ENCODE peak calls at places on chromosome 17, in ten cellular contexts. L is esophagus muscularis mucosa, A is PC-9, P is AG10803, K is Peyer's patch, G is heart right ventricle, O is AG09319, M is MM.1S, F is fibroblast of lung, H is BE2C. I is an unnamed sample.

GRCh38 chr17:13030459-13031305 is 12.9 kb upstream of the ELAC2 start:
- DNase-seq in K (no peak), L (no peak), O (no peak), P (peak), M (peak), H (peak), G (peak), F (peak), A (no peak), I (no peak)

GRCh38 chr17:76772842-76773521 is 35.1 kb downstream of the MFSD11 start:
- DNase-seq in P (peak), G (no peak), L (no peak), O (peak), K (no peak), H (peak), F (peak), A (peak), M (no peak), I (no peak)

GRCh38 chr17:64632193-64632592 is 29.9 kb downstream of the SMURF2 start:
- DNase-seq in M (no peak), P (no peak), F (no peak), H (no peak), K (no peak), O (no peak), L (no peak), A (no peak), G (no peak), I (no peak)

GRCh38 chr17:72308744-72309395 is 188.1 kb downstream of the SOX9 start:
- DNase-seq in F (peak), G (no peak), M (no peak), H (no peak), K (no peak), P (no peak), L (no peak), A (no peak), O (no peak), I (no peak)

GRCh38 chr17:8698142-8699050 is 46.2 kb downstream of the CCDC42 start:
- DNase-seq in F (peak), P (peak), K (no peak), L (no peak), M (no peak), A (no peak), G (peak), H (peak), O (no peak), I (no peak)

GRCh38 chr17:5115673-5116651 is at the start of gene USP6:
- DNase-seq in G (peak), F (no peak), L (no peak), H (no peak), M (no peak), A (no peak), O (no peak), K (no peak), P (no peak), I (no peak)

GRCh38 chr17:74216505-74216904 is 3.1 kb downstream of the TTYH2 start:
- DNase-seq in H (no peak), G (no peak), F (no peak), K (no peak), A (no peak), L (no peak), P (no peak), M (no peak), O (no peak), I (no peak)

GRCh38 chr17:4920351-4921048 is 11.6 kb upstream of the GP1BA start:
- DNase-seq in O (no peak), F (peak), K (no peak), A (no peak), M (no peak), H (no peak), P (peak), L (no peak), G (no peak), I (no peak)

GRCh38 chr17:65707780-65708179 is 146.3 kb upstream of the AXIN2 start:
- DNase-seq in L (no peak), H (no peak), M (no peak), A (no peak), O (no peak), K (no peak), F (no peak), G (no peak), P (no peak), I (no peak)

GRCh38 chr17:2040942-2041560 is 771 bp upstream of the OVCA2 start:
- DNase-seq in F (no peak), K (no peak), G (no peak), M (no peak), O (no peak), P (no peak), H (no peak), L (no peak), A (no peak), I (no peak)

GRCh38 chr17:77737442-77738265 is 220.8 kb upstream of the TNRC6C start:
- DNase-seq in K (no peak), P (no peak), A (no peak), H (no peak), O (no peak), G (peak), M (no peak), F (no peak), L (peak), I (peak)

GRCh38 chr17:68221786-68222185 is 26.1 kb upstream of the AMZ2 start:
- DNase-seq in O (no peak), F (no peak), G (no peak), H (no peak), K (no peak), L (no peak), A (peak), P (no peak), M (no peak), I (no peak)

GRCh38 chr17:72385482-72385881 is 264.7 kb downstream of the SOX9 start:
- DNase-seq in G (no peak), K (no peak), H (no peak), O (no peak), A (no peak), P (no peak), L (no peak), M (no peak), F (no peak), I (no peak)

GRCh38 chr17:17681744-17682292 is 560 bp downstream of the RAI1 start:
- DNase-seq in P (no peak), K (peak), A (no peak), M (peak), F (no peak), H (peak), G (peak), L (no peak), O (no peak), I (no peak)

GRCh38 chr17:45353047-45353446 is 36.2 kb upstream of the MAP3K14 start:
- DNase-seq in L (no peak), M (no peak), O (no peak), G (no peak), F (no peak), P (no peak), A (no peak), H (no peak), K (no peak), I (no peak)

GRCh38 chr17:16477255-16477654 is 14.7 kb downstream of the LRRC75A start:
- DNase-seq in G (peak), L (no peak), M (no peak), A (no peak), H (no peak), K (no peak), P (peak), O (peak), F (peak), I (no peak)

GRCh38 chr17:40813804-40814203 is 8.6 kb downstream of the KRT10 start:
- DNase-seq in K (no peak), F (no peak), L (no peak), M (no peak), A (no peak), G (no peak), H (no peak), O (no peak), P (no peak), I (no peak)

GRCh38 chr17:34366051-34366450 is 3.0 kb upstream of the CCL1 start:
- DNase-seq in G (no peak), L (peak), O (no peak), M (peak), H (no peak), K (no peak), P (no peak), F (no peak), A (no peak), I (no peak)

GRCh38 chr17:35449371-35449931 is 885 bp upstream of the SLFN13 start:
- DNase-seq in L (no peak), O (no peak), K (peak), A (no peak), H (no peak), G (peak), F (peak), M (peak), P (no peak), I (no peak)

GRCh38 chr17:83162035-83162745 is 82.8 kb downstream of the METRNL start:
- DNase-seq in L (no peak), K (no peak), A (no peak), P (no peak), O (no peak), H (no peak), M (no peak), F (no peak), G (no peak), I (peak)

GRCh38 chr17:75561927-75562603 is 25.5 kb upstream of the MYO15B start:
- DNase-seq in A (no peak), F (no peak), L (no peak), M (no peak), G (no peak), K (no peak), H (no peak), O (peak), P (peak), I (no peak)

GRCh38 chr17:57989011-57989345 is 924 bp upstream of the VEZF1 start:
- DNase-seq in A (no peak), G (peak), M (peak), L (no peak), F (peak), K (no peak), P (no peak), H (peak), O (no peak), I (no peak)

GRCh38 chr17:42072323-42073187 is 22.2 kb upstream of the C17orf113 start:
- DNase-seq in K (peak), O (no peak), A (no peak), M (no peak), P (no peak), H (peak), G (no peak), F (no peak), L (no peak), I (no peak)

GRCh38 chr17:40070644-40070894 is 7.8 kb downstream of the THRA start:
- DNase-seq in A (no peak), K (no peak), L (no peak), P (no peak), H (no peak), F (no peak), M (no peak), G (peak), O (no peak), I (no peak)

GRCh38 chr17:6020376-6021010 is 49.7 kb upstream of the WSCD1 start:
- DNase-seq in K (no peak), M (no peak), A (no peak), L (no peak), P (no peak), O (no peak), H (no peak), F (no peak), G (no peak), I (no peak)

GRCh38 chr17:67606896-67607604 is 110.7 kb upstream of the NOL11 start:
- DNase-seq in H (peak), L (no peak), K (no peak), P (no peak), F (no peak), M (no peak), O (no peak), A (no peak), G (peak), I (no peak)

GRCh38 chr17:63446981-63447687 is 1.0 kb upstream of the CYB561 start:
- DNase-seq in P (no peak), L (no peak), O (no peak), K (peak), M (no peak), H (peak), G (peak), F (no peak), A (peak), I (no peak)

GRCh38 chr17:44921122-44921882 is 6.0 kb upstream of the GFAP start:
- DNase-seq in M (no peak), P (no peak), A (no peak), K (no peak), F (no peak), H (peak), G (no peak), L (no peak), O (no peak), I (no peak)

GRCh38 chr17:40499551-40500189 is 1.8 kb downstream of the TNS4 start:
- DNase-seq in M (no peak), K (peak), L (peak), G (peak), F (peak), H (peak), P (peak), A (peak), O (no peak), I (no peak)

GRCh38 chr17:74437702-74438101 is 5.8 kb downstream of the GPRC5C start:
- DNase-seq in O (no peak), P (no peak), K (no peak), M (no peak), G (no peak), A (no peak), F (no peak), H (no peak), L (no peak), I (no peak)

DNA sequence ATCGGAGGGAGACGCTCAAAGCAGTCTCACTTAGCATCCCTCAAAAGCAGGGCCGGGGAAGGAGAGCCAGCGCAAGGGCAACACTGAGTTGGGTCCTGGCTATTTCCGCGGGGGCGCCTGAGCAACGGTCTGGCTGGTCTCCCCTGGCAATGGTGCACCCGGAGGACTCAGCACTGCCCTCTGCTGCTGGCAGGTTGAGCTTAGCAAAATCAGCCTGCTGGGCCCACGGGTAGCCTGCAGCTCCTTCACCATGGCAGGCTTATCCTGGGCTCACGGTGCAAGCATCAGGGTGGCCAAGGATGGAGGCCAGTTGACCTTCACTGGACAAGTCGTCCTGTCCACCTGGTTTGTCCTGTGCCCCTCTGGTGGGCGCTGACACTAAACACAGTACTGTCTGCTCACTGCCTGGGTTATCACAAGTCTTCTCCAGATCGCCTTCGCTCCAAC is 14.4 kb upstream of the ALDH3A1 start:
- DNase-seq in F (peak), G (no peak), O (peak), M (peak), L (no peak), K (peak), A (no peak), P (peak), H (peak), I (peak)
- TF ChIP-seq CTCF in F (peak), G (peak), O (peak), M (peak), L (peak), K (peak), A (peak), P (peak), H (peak), I (peak)

DNA sequence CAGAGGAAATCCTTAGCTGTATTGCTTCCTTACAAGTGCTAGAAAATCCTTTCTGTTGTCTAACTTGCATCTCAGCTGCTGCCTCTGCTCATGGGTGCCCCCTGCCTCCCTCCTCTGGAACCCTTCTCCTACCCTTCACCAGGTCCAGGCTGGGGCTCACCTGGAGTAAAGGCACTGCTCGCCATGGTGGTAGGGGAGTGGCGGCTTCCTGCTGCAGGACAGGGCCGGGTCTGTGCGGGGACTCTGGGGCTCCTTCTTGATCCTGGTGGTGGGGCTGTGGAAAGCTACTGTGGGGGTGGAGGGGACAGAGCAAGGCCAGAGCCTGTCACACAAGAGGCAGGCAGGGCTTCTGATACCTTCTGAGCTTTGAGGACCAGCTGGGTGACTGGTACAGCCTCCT is 12.4 kb downstream of the ETV4 start:
- DNase-seq in P (no peak), K (no peak), A (no peak), H (no peak), O (no peak), F (no peak), G (no peak), M (no peak), L (no peak), I (no peak)
- TF ChIP-seq CTCF in P (no peak), K (no peak), A (no peak), H (peak), O (no peak), F (no peak), G (no peak), M (no peak), L (no peak), I (no peak)

DNA sequence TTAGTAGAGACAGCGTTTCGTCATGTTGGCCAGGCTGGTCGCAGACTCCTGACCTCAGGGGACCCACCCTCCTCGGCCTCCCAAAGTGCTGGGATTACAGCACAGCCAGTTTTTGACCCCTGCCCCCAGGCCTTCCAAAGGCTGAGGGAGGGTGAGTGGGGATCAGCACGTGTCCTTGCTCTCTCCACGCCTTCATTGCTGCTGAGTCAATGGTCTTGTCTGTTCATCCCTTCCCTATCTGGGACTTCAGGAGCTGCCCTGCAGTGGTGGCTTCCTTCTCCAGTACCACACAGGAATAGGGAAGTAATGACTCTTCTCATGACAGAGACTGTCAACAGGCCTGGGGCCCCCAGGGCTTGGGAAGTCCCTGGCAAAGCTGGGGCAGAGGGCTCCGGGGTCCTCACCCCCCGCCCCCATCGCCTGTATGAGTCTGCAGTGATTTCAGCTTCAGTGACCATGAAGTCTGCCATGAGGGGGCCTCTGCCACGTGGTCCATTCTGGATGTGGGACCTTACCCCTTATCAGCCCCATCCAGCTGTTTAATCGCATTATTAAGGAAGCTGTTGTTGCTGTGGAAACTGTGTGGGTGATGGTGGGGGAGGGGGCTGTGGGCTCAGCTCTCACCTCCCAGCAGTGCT is 6.1 kb downstream of the ABCC3 start:
- DNase-seq in F (peak), A (peak), K (no peak), G (no peak), M (no peak), P (no peak), L (no peak), H (peak), O (no peak), I (no peak)
- TF ChIP-seq CTCF in F (no peak), A (no peak), K (no peak), G (no peak), M (no peak), P (no peak), L (no peak), H (no peak), O (no peak), I (no peak)

DNA sequence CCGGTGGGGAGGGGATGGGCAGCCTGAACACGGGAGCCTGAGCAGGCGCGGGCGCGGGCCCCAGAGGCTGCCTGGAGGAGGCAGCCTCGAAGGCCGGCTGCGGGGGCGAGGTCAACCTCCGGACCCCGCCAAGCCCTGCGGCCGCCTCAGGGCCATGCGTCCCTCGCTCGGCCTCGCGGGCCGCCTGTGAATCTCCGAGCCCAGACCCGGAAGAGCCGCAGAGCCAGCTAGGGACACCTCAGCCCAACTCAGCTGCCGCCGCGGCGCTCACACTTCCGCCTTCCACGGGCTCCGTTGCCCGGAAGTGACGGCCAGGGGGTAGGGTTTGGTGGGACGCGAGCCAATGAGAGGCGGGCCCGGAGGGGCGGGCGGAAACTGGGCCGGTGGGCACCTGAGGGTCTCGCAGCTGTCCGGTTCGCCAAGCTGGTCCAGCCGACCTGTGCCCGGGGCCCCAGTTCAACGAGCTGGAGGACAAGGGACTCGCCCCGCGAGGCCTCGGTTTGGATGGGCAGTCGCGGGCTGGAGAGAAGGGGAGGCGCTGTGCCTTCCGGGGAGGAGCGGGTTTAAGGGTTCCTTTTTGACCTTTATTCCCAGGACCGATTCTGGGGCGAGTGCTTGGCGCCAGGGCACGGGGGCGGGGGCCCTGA is at the start of gene SLC38A10:
- DNase-seq in M (peak), A (peak), H (peak), P (peak), K (peak), F (peak), O (peak), G (peak), L (peak), I (peak)
- TF ChIP-seq CTCF in M (no peak), A (no peak), H (no peak), P (no peak), K (no peak), F (peak), O (no peak), G (no peak), L (peak), I (no peak)

GRCh38 chr17:49795372-49795771 is 6.9 kb downstream of the KAT7 start:
- DNase-seq in H (no peak), L (no peak), P (no peak), A (no peak), K (no peak), F (no peak), M (no peak), O (no peak), G (no peak), I (no peak)
- TF ChIP-seq CTCF in H (no peak), L (no peak), P (no peak), A (no peak), K (no peak), F (no peak), M (no peak), O (no peak), G (no peak), I (no peak)